ENCODE peak calls at places on chromosomes 7 and 10, in nine cellular contexts. J, E, I, A, B, U, G, R and W are unnamed samples.

GRCh38 chr10:131842351-131843088 is 58.3 kb upstream of the PPP2R2D start:
- DNase-seq in U (no peak), E (no peak), G (no peak), J (no peak), B (no peak), I (no peak), R (no peak), A (no peak), W (no peak)

GRCh38 chr10:73156054-73156453 is 11.8 kb downstream of the ECD start:
- DNase-seq in U (no peak), R (no peak), A (no peak), J (no peak), I (no peak), B (no peak), G (no peak), E (no peak), W (no peak)

GRCh38 chr7:7858559-7858958 is 110.0 kb upstream of the GLCCI1 start:
- DNase-seq in G (no peak), J (no peak), B (no peak), A (no peak), I (no peak), E (no peak), R (no peak), U (no peak), W (no peak)

GRCh38 chr10:3477683-3478082 is 305.1 kb upstream of the PITRM1 start:
- DNase-seq in J (peak; percentile 58), A (no peak), B (no peak), G (no peak), E (no peak), I (no peak), R (no peak), U (no peak), W (no peak)

GRCh38 chr7:151494569-151495284 is 25.0 kb downstream of the RHEB start:
- DNase-seq in B (no peak), R (no peak), G (no peak), J (no peak), E (no peak), A (no peak), I (no peak), U (no peak), W (no peak)

GRCh38 chr10:21337171-21337792 is 188.2 kb downstream of the SKIDA1 start:
- DNase-seq in J (no peak), E (no peak), B (no peak), R (no peak), G (no peak), I (no peak), U (no peak), A (no peak), W (no peak)

GRCh38 chr10:68202965-68203358 is 29.0 kb downstream of the ATOH7 start:
- DNase-seq in A (no peak), R (no peak), I (no peak), E (no peak), G (no peak), B (no peak), J (peak; percentile 36), U (peak; percentile 28), W (no peak)

GRCh38 chr7:49717547-49717946 is 55.9 kb upstream of the VWC2 start:
- DNase-seq in R (no peak), G (no peak), I (no peak), J (no peak), U (no peak), A (no peak), E (no peak), B (no peak), W (no peak)

GRCh38 chr7:80681272-80681885 is 42.9 kb downstream of the CD36 start:
- DNase-seq in A (no peak), E (no peak), B (no peak), J (no peak), G (peak; percentile 10), U (no peak), R (no peak), I (no peak), W (no peak)